ENCODE peak calls at places on chromosomes 5 and 9, in seven cellular contexts. Q is H7, W is MG63, F is HCT116, U is kidney, P is GM12878, V is heart right ventricle. T is an unnamed sample.

GRCh38 chr9:70466976-70467551 is 52.6 kb upstream of the KLF9 start:
- DNase-seq in V (no peak), U (no peak), F (no peak), W (no peak), Q (no peak), P (no peak), T (no peak)

GRCh38 chr5:74179183-74179582 is 461.3 kb downstream of the ENC1 start:
- DNase-seq in F (no peak), V (no peak), W (peak), P (no peak), U (no peak), Q (no peak), T (no peak)

GRCh38 chr5:87845734-87846133 is 422.9 kb downstream of the TMEM161B start:
- DNase-seq in F (no peak), P (no peak), U (no peak), V (no peak), W (no peak), Q (no peak), T (no peak)

GRCh38 chr9:78292716-78293497 is 4.0 kb upstream of the PSAT1 start:
- DNase-seq in U (no peak), W (no peak), V (no peak), P (no peak), F (no peak), Q (no peak), T (no peak)

GRCh38 chr5:28281381-28281780 is 1243.0 kb upstream of the CDH9 start:
- DNase-seq in V (no peak), Q (no peak), W (no peak), U (no peak), P (no peak), F (no peak), T (no peak)

GRCh38 chr5:92962752-92963151 is 618.3 kb downstream of the NR2F1-AS1 start:
- DNase-seq in Q (no peak), P (no peak), W (no peak), U (no peak), V (no peak), F (no peak), T (no peak)

GRCh38 chr5:88729476-88730182 is 153.4 kb downstream of the MEF2C start:
- DNase-seq in F (peak), U (no peak), P (peak), W (peak), V (peak), Q (peak), T (peak)

GRCh38 chr9:88657893-88658292 is 122.9 kb downstream of the NXNL2 start:
- DNase-seq in P (no peak), W (no peak), F (no peak), Q (no peak), V (no peak), U (no peak), T (no peak)

GRCh38 chr5:71483355-71483754 is 27.9 kb downstream of the BDP1 start:
- DNase-seq in U (no peak), V (no peak), P (no peak), Q (no peak), W (no peak), F (peak), T (no peak)

GRCh38 chr9:124280176-124280691 is 22.5 kb downstream of the NEK6 start:
- DNase-seq in V (peak), U (no peak), W (no peak), P (no peak), F (no peak), Q (no peak), T (no peak)

GRCh38 chr5:9373586-9373985 is 172.3 kb downstream of the SEMA5A start:
- DNase-seq in F (no peak), W (no peak), P (no peak), U (no peak), V (no peak), Q (no peak), T (no peak)

GRCh38 chr5:109275919-109276318 is 133.9 kb downstream of the PJA2 start:
- DNase-seq in F (no peak), W (no peak), P (no peak), Q (no peak), V (no peak), U (no peak), T (no peak)

GRCh38 chr9:136629879-136630661 is 32.6 kb upstream of the EGFL7 start:
- DNase-seq in F (no peak), V (no peak), W (peak), P (no peak), U (peak), Q (peak), T (no peak)

GRCh38 chr5:139418804-139419203 is 14.9 kb upstream of the SPATA24 start:
- DNase-seq in U (no peak), Q (no peak), W (no peak), F (no peak), V (peak), P (no peak), T (no peak)

GRCh38 chr5:113253037-113253436 is 181.8 kb downstream of the TSSK1B start:
- DNase-seq in W (no peak), Q (no peak), P (no peak), V (no peak), F (no peak), U (no peak), T (no peak)

GRCh38 chr5:55172051-55172899 is 702 bp downstream of the CDC20B start:
- DNase-seq in W (peak), F (peak), P (peak), U (no peak), Q (peak), V (peak), T (peak)

GRCh38 chr5:33441241-33441844 is 578 bp downstream of the TARS1 start:
- DNase-seq in F (peak), P (peak), Q (no peak), W (peak), U (no peak), V (no peak), T (peak)

GRCh38 chr5:126656397-126657007 is 55.8 kb downstream of the PHAX start:
- DNase-seq in U (no peak), P (no peak), Q (peak), W (no peak), V (no peak), F (peak), T (no peak)

GRCh38 chr5:88836195-88836838 is 46.7 kb downstream of the MEF2C start:
- DNase-seq in P (no peak), U (no peak), V (peak), W (peak), F (no peak), Q (no peak), T (no peak)

GRCh38 chr5:132498152-132498551 is 7.6 kb upstream of the IRF1 start:
- DNase-seq in V (no peak), U (no peak), Q (no peak), F (no peak), P (no peak), W (peak), T (no peak)
- H3K4me3 ChIP-seq in V (no peak), U (no peak), Q (no peak), F (peak), P (no peak), W (no peak), T (no peak)

DNA sequence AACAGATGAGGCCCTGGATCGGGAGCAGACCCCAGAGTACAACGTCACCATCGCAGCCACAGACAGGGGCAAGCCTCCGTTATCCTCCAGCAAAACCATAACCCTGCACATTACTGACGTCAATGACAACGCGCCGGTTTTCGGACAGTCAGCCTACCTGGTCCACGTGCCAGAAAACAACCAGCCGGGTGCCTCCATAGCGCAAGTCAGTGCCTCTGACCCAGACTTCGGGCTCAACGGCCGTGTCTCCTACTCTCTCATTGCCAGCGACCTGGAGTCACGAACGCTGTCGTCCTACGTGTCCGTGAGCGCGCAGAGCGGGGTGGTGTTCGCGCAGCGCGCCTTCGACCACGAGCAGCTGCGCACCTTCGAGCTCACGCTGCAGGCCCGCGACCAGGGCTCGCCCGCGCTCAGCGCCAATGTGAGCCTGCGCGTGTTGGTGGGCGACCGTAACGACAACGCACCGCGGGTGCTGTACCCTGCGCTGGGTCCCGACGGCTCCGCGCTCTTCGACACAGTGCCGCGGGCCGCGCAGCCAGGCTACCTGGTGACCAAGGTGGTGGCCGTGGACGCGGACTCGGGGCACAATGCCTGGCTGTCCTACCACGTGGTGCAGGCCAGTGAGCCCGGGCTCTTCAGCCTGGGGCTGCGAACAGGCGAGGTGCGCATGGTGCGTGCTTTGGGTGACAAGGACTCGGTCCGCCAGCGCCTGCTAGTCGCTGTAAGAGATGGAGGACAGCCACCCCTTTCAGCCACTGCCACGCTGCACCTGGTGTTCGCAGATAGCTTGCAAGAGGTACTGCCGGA is 1.6 kb upstream of the PCDHGA11 start:
- DNase-seq in Q (no peak), P (no peak), F (no peak), U (no peak), W (no peak), V (no peak), T (no peak)
- H3K4me3 ChIP-seq in Q (no peak), P (no peak), F (no peak), U (peak), W (no peak), V (no peak), T (no peak)

GRCh38 chr9:126481862-126482261 is 131.9 kb upstream of the LMX1B start:
- DNase-seq in W (no peak), Q (no peak), F (no peak), P (no peak), V (no peak), U (no peak), T (no peak)
- H3K4me3 ChIP-seq in W (no peak), Q (no peak), F (no peak), P (no peak), V (no peak), U (no peak), T (no peak)

DNA sequence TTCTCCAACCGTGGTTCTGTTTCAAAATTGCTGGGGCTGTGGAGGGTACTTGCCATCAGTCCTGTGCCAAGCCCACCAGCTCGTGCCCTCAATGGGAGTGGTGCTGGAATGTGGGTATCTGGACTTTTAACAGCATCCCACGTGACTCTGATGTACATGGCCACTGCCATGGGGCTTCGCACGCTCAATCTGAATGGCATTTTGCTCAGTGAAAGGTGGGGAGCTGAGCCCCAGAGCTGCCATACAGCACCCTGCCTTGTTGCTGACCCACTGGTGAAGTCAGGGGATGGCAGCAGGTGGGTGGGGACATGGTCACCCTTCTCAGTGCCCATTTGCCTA is 16.6 kb upstream of the SYNPO start:
- DNase-seq in U (no peak), W (no peak), P (no peak), V (no peak), Q (no peak), F (no peak), T (no peak)
- H3K4me3 ChIP-seq in U (peak), W (no peak), P (peak), V (peak), Q (no peak), F (peak), T (peak)

GRCh38 chr5:1380011-1380817 is 35.3 kb upstream of the CLPTM1L start:
- DNase-seq in F (no peak), U (peak), Q (peak), P (no peak), W (peak), V (no peak), T (no peak)
- H3K4me3 ChIP-seq in F (no peak), U (no peak), Q (no peak), P (no peak), W (no peak), V (no peak), T (no peak)

GRCh38 chr5:137733922-137734695 is 1.8 kb downstream of the KLHL3 start:
- DNase-seq in U (no peak), V (no peak), F (no peak), P (no peak), Q (no peak), W (no peak), T (no peak)
- H3K4me3 ChIP-seq in U (peak), V (peak), F (no peak), P (peak), Q (no peak), W (no peak), T (peak)

T was measured in GM12864.